ENCODE peak calls at places on chromosomes 16 and 17, in seven cellular contexts. V is progenitor cell of endocrine pancreas; S is cardiac fibroblast; Q is colonic mucosa; L is GM12865; E is WTC11; Y is CD8-positive, alpha-beta T cell. A is an unnamed sample.

GRCh38 chr17:75764711-75765421 is at the start of gene GALK1:
- DNase-seq in V (peak; percentile 58), S (peak; percentile 74), Q (peak; percentile 83), L (peak; percentile 82), E (peak; percentile 67), Y (peak; percentile 46), A (peak; percentile 78)

GRCh38 chr17:21039839-21040575 is 2.8 kb downstream of the USP22 start:
- DNase-seq in V (no peak), S (peak; percentile 57), Q (peak; percentile 31), L (peak; percentile 75), E (no peak), Y (no peak), A (no peak)

GRCh38 chr17:17809527-17810373 is 27.0 kb downstream of the SREBF1 start:
- DNase-seq in V (no peak), S (peak; percentile 65), Q (no peak), L (no peak), E (peak; percentile 84), Y (no peak), A (no peak)

GRCh38 chr16:26413780-26414179 is 652.9 kb upstream of the C16orf82 start:
- DNase-seq in V (no peak), S (no peak), Q (no peak), L (no peak), E (no peak), Y (no peak), A (no peak)

GRCh38 chr17:12122091-12122490 is 101.4 kb downstream of the MAP2K4 start:
- DNase-seq in V (no peak), S (no peak), Q (no peak), L (no peak), E (no peak), Y (no peak), A (no peak)

GRCh38 chr16:50519602-50520001 is 28.6 kb upstream of the NKD1 start:
- DNase-seq in V (no peak), S (no peak), Q (no peak), L (no peak), E (no peak), Y (no peak), A (no peak)

GRCh38 chr16:4624827-4625616 is 396 bp downstream of the MGRN1 start:
- DNase-seq in V (no peak), S (peak; percentile 75), Q (peak; percentile 71), L (peak; percentile 91), E (peak; percentile 76), Y (no peak), A (no peak)

GRCh38 chr16:27319257-27319965 is 5.6 kb downstream of the IL4R start:
- DNase-seq in V (no peak), S (no peak), Q (peak; percentile 38), L (no peak), E (no peak), Y (no peak), A (no peak)

GRCh38 chr16:19133600-19133999 is 19.8 kb downstream of the ITPRIPL2 start:
- DNase-seq in V (no peak), S (no peak), Q (no peak), L (no peak), E (no peak), Y (no peak), A (no peak)

GRCh38 chr17:8473451-8474192 is 37.9 kb downstream of the NDEL1 start:
- DNase-seq in V (no peak), S (no peak), Q (no peak), L (no peak), E (no peak), Y (no peak), A (no peak)

GRCh38 chr16:74035816-74036215 is 260.8 kb upstream of the PSMD7 start:
- DNase-seq in V (no peak), S (peak; percentile 1), Q (no peak), L (peak; percentile 11), E (peak; percentile 23), Y (no peak), A (no peak)

GRCh38 chr16:11459722-11460121 is 114.5 kb downstream of the RMI2 start:
- DNase-seq in V (no peak), S (no peak), Q (no peak), L (no peak), E (no peak), Y (no peak), A (no peak)

GRCh38 chr17:50354198-50354597 is 8.3 kb downstream of the XYLT2 start:
- DNase-seq in V (no peak), S (no peak), Q (no peak), L (no peak), E (no peak), Y (no peak), A (no peak)

GRCh38 chr17:50277357-50277754 is 3.1 kb downstream of the TMEM92 start:
- DNase-seq in V (no peak), S (no peak), Q (no peak), L (no peak), E (no peak), Y (no peak), A (no peak)

GRCh38 chr16:89199241-89200123 is 855 bp downstream of the SLC22A31 start:
- DNase-seq in V (no peak), S (no peak), Q (no peak), L (no peak), E (no peak), Y (no peak), A (no peak)

GRCh38 chr17:82217530-82218204 is 5.0 kb upstream of the CCDC57 start:
- DNase-seq in V (no peak), S (peak; percentile 95), Q (no peak), L (no peak), E (no peak), Y (no peak), A (no peak)

GRCh38 chr17:82216301-82217119 is 3.9 kb upstream of the CCDC57 start:
- DNase-seq in V (no peak), S (peak; percentile 90), Q (peak; percentile 85), L (peak; percentile 85), E (no peak), Y (no peak), A (no peak)

GRCh38 chr17:82217120-82217529 is 4.5 kb upstream of the CCDC57 start:
- DNase-seq in V (no peak), S (peak; percentile 44), Q (no peak), L (no peak), E (no peak), Y (no peak), A (no peak)

GRCh38 chr17:82215095-82215971 is 2.7 kb upstream of the CCDC57 start:
- DNase-seq in V (no peak), S (peak; percentile 36), Q (no peak), L (peak; percentile 58), E (no peak), Y (no peak), A (no peak)

GRCh38 chr17:82215972-82216300 is 3.3 kb upstream of the CCDC57 start:
- DNase-seq in V (no peak), S (no peak), Q (no peak), L (no peak), E (no peak), Y (no peak), A (no peak)
- TF ChIP-seq CTCF in V (no peak), S (no peak), Q (no peak), L (no peak), E (no peak), Y (no peak), A (no peak)

DNA sequence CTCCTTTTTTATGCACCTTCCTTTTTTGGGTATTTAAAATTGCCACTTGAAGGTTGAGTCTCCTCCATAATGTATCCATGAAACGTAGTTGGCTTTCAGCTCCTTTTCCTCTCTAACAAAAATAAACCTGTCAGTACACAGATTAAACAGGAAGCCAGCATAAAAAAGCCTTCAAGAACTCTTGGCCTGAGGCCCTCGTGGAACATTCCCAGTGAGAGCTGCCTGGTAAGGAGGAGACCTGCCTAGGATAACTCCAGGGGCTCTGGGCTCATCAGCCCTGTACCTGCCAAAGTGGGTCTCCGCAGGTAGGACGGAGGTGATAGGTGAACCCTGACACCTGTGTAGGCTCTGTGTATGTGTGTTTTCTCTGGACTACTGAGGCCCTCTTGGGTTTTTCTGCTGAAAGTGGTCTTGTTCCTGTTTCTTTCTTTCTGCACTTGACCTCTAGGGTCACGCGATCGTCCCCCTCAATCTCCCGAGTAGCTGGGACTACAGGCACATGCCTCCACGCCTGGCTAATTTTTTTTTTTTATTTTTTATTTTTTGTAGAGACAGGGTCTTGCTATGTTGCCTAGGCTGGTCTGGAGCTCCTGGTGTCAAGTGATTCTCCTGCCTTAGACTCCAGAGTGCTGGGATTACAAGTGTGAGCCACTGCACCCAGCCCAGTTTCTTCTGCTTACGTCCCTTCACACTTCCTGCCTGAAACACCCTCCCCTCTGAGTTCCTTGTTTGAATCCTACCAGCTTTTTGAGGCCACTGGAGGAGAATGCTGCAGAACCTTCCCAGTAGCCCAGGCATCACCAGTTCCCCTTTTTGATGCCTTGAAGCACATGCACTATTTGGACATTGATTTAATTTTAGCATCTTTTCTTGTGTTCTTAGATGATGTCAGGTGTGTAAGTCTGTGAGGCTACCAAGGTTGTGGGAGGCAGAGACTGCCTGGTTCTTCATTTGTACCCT is 9.8 kb downstream of the PGS1 start:
- DNase-seq in V (no peak), S (peak; percentile 77), Q (no peak), L (peak; percentile 73), E (no peak), Y (no peak), A (no peak)
- TF ChIP-seq CTCF in V (no peak), S (no peak), Q (no peak), L (no peak), E (no peak), Y (no peak), A (no peak)

GRCh38 chr17:76781056-76781982 is 43.4 kb downstream of the MFSD11 start:
- DNase-seq in V (no peak), S (no peak), Q (peak; percentile 12), L (peak; percentile 3), E (no peak), Y (no peak), A (no peak)
- TF ChIP-seq CTCF in V (no peak), S (no peak), Q (no peak), L (no peak), E (no peak), Y (no peak), A (peak; percentile 54)

DNA sequence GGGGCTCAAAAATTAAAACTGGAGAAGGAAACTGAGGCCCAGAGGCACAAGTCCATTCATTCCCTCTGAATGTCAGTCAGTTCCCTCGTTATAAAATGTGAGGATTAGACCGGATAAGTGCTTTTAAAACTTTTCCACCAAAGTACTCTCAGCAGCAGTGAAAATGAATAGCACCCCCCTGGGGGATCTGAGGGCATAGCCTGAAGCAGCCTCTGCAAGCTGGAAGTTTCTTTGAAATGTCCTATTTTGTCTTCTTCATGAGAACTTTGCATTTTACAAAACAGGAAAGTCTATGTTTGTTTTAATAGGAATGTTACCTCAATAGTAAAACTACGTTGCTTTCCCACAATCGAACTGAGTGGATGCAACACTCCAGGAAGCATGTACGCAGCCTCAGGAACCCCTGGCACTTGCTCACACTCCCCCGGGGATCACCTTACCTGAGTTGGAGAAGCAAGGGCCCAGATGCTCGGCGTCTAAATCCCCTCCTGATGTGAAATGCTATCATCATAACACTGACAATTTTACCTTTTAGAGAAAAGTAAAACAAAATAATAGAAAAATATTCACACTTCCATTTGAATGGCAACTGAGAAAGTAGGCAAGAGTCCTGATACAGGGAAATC is 272.9 kb downstream of the CEP112 start:
- DNase-seq in V (no peak), S (peak; percentile 35), Q (no peak), L (no peak), E (no peak), Y (no peak), A (no peak)
- TF ChIP-seq CTCF in V (peak; percentile 21), S (peak; percentile 34), Q (no peak), L (no peak), E (no peak), Y (no peak), A (peak; percentile 31)

DNA sequence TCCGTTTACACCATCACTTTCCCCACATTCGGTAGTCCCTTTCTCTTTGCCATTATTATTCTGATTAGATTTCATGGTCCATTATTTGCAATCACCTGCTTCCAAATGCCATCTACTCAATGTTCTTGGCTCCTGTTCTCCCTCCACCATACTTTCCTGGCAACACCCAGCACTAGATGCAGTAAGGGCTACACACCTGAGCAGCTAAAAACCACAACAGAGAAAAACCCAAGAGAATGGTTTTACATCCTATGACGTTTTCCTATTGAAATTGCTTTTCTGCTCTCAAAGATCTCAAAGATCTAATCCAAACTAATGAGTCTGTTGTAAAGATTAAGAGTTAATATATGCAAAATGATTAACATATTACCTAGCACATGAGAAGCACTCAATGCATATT is 441.3 kb downstream of the SHISA9 start:
- DNase-seq in V (no peak), S (no peak), Q (no peak), L (no peak), E (no peak), Y (no peak), A (no peak)
- TF ChIP-seq CTCF in V (no peak), S (no peak), Q (no peak), L (no peak), E (no peak), Y (no peak), A (no peak)

A was measured in D721Med.